ENCODE peak calls at places on chromosome 17, in four cellular contexts. K, Q, U and H are unnamed samples.

GRCh38 chr17:14355556-14355955 is 54.7 kb downstream of the HS3ST3B1 start:
- DNase-seq in K (no peak), Q (no peak), U (no peak), H (no peak)

GRCh38 chr17:40551874-40552768 is 13.2 kb downstream of the CCR7 start:
- DNase-seq in Q (no peak), U (no peak), K (no peak), H (peak)

GRCh38 chr17:55347341-55347740 is 74.3 kb downstream of the MMD start:
- DNase-seq in U (no peak), Q (no peak), K (no peak), H (no peak)

GRCh38 chr17:8384801-8385335 is 1.9 kb upstream of the RPL26 start:
- DNase-seq in U (no peak), Q (no peak), K (no peak), H (no peak)

GRCh38 chr17:77256710-77257109 is 115.9 kb downstream of the SEC14L1 start:
- DNase-seq in U (no peak), K (no peak), Q (no peak), H (no peak)

GRCh38 chr17:76868176-76868668 is at the start of gene MGAT5B:
- DNase-seq in Q (no peak), K (peak), U (peak), H (peak)

GRCh38 chr17:41633498-41634197 is 9.3 kb upstream of the KRT17 start:
- DNase-seq in Q (no peak), K (no peak), U (no peak), H (no peak)

GRCh38 chr17:57207396-57207795 is 48.9 kb upstream of the MSI2 start:
- DNase-seq in Q (no peak), K (no peak), U (no peak), H (no peak)

GRCh38 chr17:42407289-42407836 is 15.7 kb downstream of the CAVIN1 start:
- DNase-seq in Q (no peak), K (peak), U (peak), H (peak)

GRCh38 chr17:40014375-40014980 is 762 bp upstream of the CSF3 start:
- DNase-seq in K (no peak), Q (no peak), U (no peak), H (peak)

GRCh38 chr17:27512511-27513346 is 56.5 kb downstream of the KSR1 start:
- DNase-seq in Q (no peak), U (no peak), K (no peak), H (no peak)

GRCh38 chr17:9350083-9350482 is 225.5 kb downstream of the STX8 start:
- DNase-seq in Q (no peak), U (no peak), K (no peak), H (peak)

GRCh38 chr17:69268442-69269068 is 39.9 kb upstream of the ABCA10 start:
- DNase-seq in U (no peak), K (no peak), Q (no peak), H (peak)

GRCh38 chr17:71900830-71901229 is 220.0 kb upstream of the SOX9 start:
- DNase-seq in K (no peak), Q (no peak), U (no peak), H (no peak)

GRCh38 chr17:40316571-40317344 is 7.8 kb downstream of the RARA start:
- DNase-seq in Q (no peak), U (no peak), K (peak), H (peak)

GRCh38 chr17:10649031-10649430 is 8.1 kb downstream of the MYH3 start:
- DNase-seq in Q (no peak), K (no peak), U (no peak), H (no peak)

GRCh38 chr17:12365805-12366204 is 299.9 kb upstream of the MYOCD start:
- DNase-seq in Q (no peak), K (no peak), U (no peak), H (no peak)
- TF ChIP-seq HDAC6 in Q (no peak), K (no peak), U (no peak), H (no peak)

DNA sequence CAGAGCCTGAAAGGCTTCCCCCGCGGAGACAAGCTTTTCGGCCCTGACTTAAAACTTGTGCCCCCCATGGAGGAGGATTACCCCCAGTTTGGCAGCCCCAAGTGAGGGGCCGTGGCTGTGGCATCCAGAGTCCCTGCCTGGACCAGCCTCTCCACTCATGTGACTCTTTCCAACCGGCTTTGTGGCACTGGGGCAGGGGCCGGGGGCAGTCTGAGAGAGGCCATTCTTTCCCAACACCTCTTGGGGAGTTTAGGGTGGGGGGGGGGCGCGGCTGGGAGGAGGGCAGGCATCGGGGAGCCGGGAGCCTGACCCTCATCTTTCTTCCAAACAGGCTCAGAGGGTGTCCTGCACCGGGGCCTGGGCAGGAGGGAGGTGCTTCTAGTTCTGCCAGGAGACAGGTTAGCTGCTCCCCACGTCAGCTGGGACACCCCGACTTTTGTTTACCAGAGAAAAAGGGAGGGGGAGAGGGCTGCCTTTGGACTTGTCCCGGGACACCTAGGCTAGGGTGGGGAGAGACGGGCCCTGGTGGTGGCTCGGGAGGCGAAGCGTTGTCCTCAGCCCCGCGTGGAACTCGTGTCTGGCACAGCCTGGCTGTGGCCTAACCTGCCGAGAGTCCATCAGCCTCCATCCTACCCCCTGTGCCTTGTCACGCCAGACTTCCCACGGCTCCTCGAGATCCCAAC is 7.3 kb upstream of the SERPINF1 start:
- DNase-seq in Q (no peak), K (no peak), U (no peak), H (no peak)
- TF ChIP-seq HDAC6 in Q (no peak), K (no peak), U (no peak), H (no peak)

GRCh38 chr17:78324391-78325075 is 35.3 kb downstream of the SOCS3 start:
- DNase-seq in Q (no peak), K (peak), U (no peak), H (no peak)
- TF ChIP-seq HDAC6 in Q (no peak), K (no peak), U (no peak), H (no peak)

GRCh38 chr17:2094891-2095535 is 40.1 kb downstream of the HIC1 start:
- DNase-seq in U (peak), Q (no peak), K (no peak), H (peak)
- TF ChIP-seq HDAC6 in U (no peak), Q (no peak), K (no peak), H (no peak)

DNA sequence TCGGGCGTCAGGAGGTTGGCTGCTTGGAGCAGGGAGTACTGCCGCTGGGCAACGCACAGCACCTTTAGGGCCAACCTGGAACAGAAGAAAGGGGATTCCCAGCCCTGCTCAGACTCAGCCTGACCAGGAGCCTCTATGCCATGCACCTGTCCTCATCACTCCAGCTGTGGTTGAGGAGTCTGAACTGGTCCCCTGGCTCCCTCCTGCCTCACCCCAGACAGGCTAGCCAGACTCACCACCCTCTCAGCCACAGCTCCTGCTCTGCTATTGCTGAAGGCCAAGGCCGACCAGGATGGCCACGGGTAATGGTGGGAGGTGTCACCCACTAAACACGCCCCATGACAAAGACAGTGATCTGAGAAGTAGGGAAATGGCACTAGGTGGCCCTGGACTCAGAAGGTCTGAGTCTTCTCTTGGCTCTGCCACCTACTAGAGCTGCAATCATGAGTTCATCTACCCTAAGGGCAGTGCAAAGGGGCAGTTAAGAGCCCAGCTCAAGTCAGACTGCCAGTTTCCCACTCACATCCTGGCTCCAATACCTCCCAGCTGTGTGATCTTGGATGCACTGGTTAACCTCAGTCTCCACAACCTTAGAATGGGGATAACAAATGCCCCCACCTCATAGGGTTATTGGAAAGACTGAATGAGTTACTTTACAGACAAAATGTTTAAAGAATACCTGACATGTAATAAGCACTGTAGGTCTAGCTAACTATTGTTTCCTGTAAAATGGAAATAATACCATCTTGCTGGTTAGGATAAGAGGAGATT is 13.8 kb upstream of the GFAP start:
- DNase-seq in K (no peak), Q (no peak), U (no peak), H (no peak)
- TF ChIP-seq HDAC6 in K (no peak), Q (no peak), U (no peak), H (no peak)

GRCh38 chr17:46736100-46736499 is 82.4 kb downstream of the WNT3 start:
- DNase-seq in Q (peak), K (no peak), U (no peak), H (no peak)

GRCh38 chr17:46739982-46740381 is 78.5 kb downstream of the WNT3 start:
- DNase-seq in Q (no peak), K (no peak), U (no peak), H (no peak)

GRCh38 chr17:46738544-46738943 is 79.9 kb downstream of the WNT3 start:
- DNase-seq in U (no peak), Q (no peak), K (no peak), H (no peak)

GRCh38 chr17:46733837-46734516 is 84.5 kb downstream of the WNT3 start:
- DNase-seq in Q (no peak), K (no peak), U (no peak), H (no peak)

GRCh38 chr17:46737331-46737730 is 81.2 kb downstream of the WNT3 start:
- DNase-seq in U (no peak), K (no peak), Q (no peak), H (no peak)
- TF ChIP-seq HDAC6 in U (no peak), K (no peak), Q (no peak), H (no peak)

DNA sequence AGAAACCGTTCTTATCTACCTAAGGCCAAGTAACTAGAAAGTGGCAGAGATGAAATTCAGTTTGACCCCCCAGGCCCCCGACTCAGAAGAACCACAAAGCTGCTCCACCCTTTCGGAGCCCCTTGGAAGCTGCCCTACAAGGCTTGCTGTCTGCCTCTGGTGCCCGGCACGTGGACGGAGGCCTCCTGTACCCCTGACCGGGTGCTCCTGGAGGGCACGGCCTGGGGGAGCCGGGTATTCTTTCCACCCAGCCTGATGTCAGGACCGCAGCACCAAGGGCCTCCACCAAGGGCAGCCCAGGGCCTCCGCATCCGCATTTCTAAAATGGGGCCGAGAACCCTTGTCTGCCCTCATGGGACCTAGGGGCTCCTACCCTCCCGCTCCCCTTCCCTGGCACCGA is 15.5 kb upstream of the CRK start:
- DNase-seq in Q (no peak), U (no peak), K (no peak), H (no peak)
- TF ChIP-seq HDAC6 in Q (no peak), U (no peak), K (no peak), H (no peak)

GRCh38 chr17:50110591-50111349 is 15.6 kb downstream of the PDK2 start:
- DNase-seq in U (no peak), Q (no peak), K (no peak), H (no peak)

GRCh38 chr17:50113624-50114320 is 16.2 kb downstream of the SAMD14 start:
- DNase-seq in Q (no peak), U (no peak), K (no peak), H (no peak)

GRCh38 chr17:50112694-50113093 is 17.3 kb downstream of the SAMD14 start:
- DNase-seq in U (no peak), K (no peak), Q (no peak), H (no peak)

GRCh38 chr17:50109785-50110184 is 14.6 kb downstream of the PDK2 start:
- DNase-seq in Q (no peak), U (no peak), K (no peak), H (no peak)

DNA sequence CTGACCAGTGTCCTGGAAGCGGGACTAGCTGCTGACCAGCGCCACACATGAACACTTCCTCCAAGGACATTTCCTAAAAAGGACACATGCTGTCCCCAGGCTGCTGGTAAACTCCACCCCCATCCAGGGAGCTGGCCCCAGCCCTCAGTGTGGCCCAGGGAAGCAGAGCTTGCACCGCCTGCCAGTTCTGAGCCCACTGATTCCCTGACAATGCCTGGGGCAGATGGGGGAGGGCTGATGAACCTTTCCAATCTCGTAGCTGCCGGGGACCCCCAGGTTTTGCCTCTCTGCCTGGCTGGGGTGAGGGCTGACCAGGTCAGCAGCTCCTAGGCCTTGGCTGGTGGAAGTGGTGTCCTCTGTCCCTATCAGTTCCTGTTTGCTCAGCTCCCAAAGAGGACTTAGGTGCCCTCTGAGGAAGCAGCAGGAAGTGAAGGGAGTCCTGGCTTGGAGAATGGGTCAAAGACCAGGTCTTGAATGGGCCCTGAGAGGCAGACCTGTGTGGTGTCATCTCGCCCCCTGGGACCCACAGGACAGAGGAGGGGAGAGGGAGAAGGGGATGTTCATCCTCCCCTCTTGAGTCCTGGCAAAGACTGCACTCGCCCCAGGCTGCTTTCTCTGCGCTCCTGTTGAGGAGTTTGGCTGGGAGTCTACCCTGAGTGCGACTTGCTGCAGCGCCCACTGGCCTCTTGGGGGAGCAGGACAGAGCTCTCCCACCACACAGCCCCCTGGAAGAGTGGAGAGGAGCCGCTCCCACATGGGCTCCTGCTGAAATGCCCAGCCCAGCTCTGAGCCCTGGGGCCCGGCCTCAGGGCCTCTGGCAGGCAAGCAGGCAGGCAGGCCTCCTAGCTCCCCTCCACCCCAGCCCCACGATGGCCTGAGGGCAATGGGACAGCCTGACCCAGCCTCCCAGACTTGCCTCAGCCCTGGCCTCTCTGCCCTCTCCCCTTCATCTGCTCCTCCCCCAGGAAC is 16.8 kb downstream of the PDK2 start:
- DNase-seq in U (no peak), Q (no peak), K (peak), H (peak)
- TF ChIP-seq HDAC6 in U (no peak), Q (no peak), K (no peak), H (no peak)

DNA sequence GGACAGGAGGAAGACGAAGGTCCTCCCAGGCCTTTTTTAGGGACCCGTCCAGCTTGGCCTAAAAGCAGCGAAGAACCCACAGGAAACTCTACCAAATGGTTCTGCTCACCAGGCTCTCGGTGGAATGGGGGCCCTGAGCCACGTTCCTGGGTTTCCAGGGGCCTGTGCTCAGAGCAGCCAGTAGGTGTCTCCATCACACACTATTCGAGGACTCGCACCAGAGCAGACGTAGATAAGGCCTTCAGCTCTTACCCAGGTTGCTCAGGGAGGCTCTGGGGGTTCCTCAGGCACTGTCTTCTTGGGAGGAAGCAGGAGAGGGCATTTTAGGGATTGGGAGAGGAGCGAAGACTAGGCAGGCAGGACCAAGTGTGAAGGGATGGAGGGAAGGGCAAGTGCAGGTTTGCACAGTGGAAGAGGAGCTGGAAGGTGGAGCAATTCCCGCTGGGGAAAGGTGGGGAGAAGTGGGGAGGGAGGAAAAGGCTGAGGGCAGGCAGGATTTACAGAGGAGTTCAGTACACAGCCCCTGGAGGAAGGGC is 157.1 kb downstream of the RGS9 start:
- DNase-seq in K (peak), U (peak), Q (no peak), H (peak)
- TF ChIP-seq HDAC6 in K (no peak), U (no peak), Q (no peak), H (no peak)